ENCODE peak calls at places on chromosomes 4 and X, in ten cellular contexts. R is ovary, U is body of pancreas, L is endothelial cell of umbilical vein, A is Peyer's patch, J is heart left ventricle, F is NB4, N is A549, Y is lower leg skin, K is thyroid gland. D is an unnamed sample.

GRCh38 chrX:69991685-69992084 is 58.1 kb downstream of the AWAT2 start:
- DNase-seq in R (no peak), U (no peak), L (no peak), A (no peak), J (no peak), F (no peak), N (no peak), Y (no peak), K (no peak), D (no peak)

GRCh38 chr4:81723927-81724587 is 252.3 kb upstream of the RASGEF1B start:
- DNase-seq in R (no peak), U (peak), L (no peak), A (peak), J (peak), F (no peak), N (no peak), Y (no peak), K (peak), D (peak)

GRCh38 chr4:121648518-121648917 is 48.3 kb downstream of the ANXA5 start:
- DNase-seq in R (no peak), U (no peak), L (no peak), A (no peak), J (no peak), F (no peak), N (no peak), Y (no peak), K (no peak), D (no peak)

GRCh38 chr4:15130441-15130840 is 128.2 kb downstream of the CPEB2 start:
- DNase-seq in R (no peak), U (no peak), L (no peak), A (no peak), J (no peak), F (no peak), N (no peak), Y (no peak), K (peak), D (no peak)

GRCh38 chr4:7309636-7310035 is 117.3 kb downstream of the SORCS2 start:
- DNase-seq in R (no peak), U (no peak), L (no peak), A (no peak), J (no peak), F (no peak), N (no peak), Y (no peak), K (no peak), D (no peak)

GRCh38 chr4:13918110-13918509 is 290.6 kb upstream of the BOD1L1 start:
- DNase-seq in R (no peak), U (no peak), L (no peak), A (peak), J (peak), F (no peak), N (peak), Y (no peak), K (no peak), D (no peak)

GRCh38 chr4:103451341-103451740 is 253.2 kb upstream of the CENPE start:
- DNase-seq in R (no peak), U (no peak), L (no peak), A (no peak), J (no peak), F (no peak), N (no peak), Y (no peak), K (no peak), D (no peak)

GRCh38 chr4:46975144-46975543 is 18.2 kb downstream of the GABRA4 start:
- DNase-seq in R (no peak), U (no peak), L (no peak), A (no peak), J (no peak), F (no peak), N (no peak), Y (no peak), K (no peak), D (no peak)

GRCh38 chr4:128810871-128811570 is 1.5 kb downstream of the JADE1 start:
- DNase-seq in R (peak), U (peak), L (peak), A (peak), J (peak), F (peak), N (peak), Y (peak), K (peak), D (peak)

GRCh38 chrX:46686003-46686645 is 72.8 kb downstream of the SLC9A7 start:
- DNase-seq in R (no peak), U (peak), L (peak), A (peak), J (peak), F (peak), N (no peak), Y (no peak), K (peak), D (peak)

GRCh38 chr4:78581626-78582025 is 30.1 kb downstream of the ANXA3 start:
- DNase-seq in R (no peak), U (no peak), L (no peak), A (no peak), J (no peak), F (peak), N (no peak), Y (no peak), K (no peak), D (no peak)

GRCh38 chr4:54837576-54838140 is 179.9 kb downstream of the KIT start:
- DNase-seq in R (no peak), U (no peak), L (no peak), A (no peak), J (no peak), F (no peak), N (no peak), Y (no peak), K (no peak), D (no peak)

GRCh38 chr4:17385403-17385802 is 126.5 kb downstream of the QDPR start:
- DNase-seq in R (no peak), U (no peak), L (peak), A (peak), J (peak), F (peak), N (no peak), Y (no peak), K (peak), D (peak)

GRCh38 chr4:183153190-183153916 is 54.3 kb downstream of the WWC2 start:
- DNase-seq in R (no peak), U (no peak), L (no peak), A (no peak), J (no peak), F (no peak), N (no peak), Y (no peak), K (peak), D (no peak)

GRCh38 chrX:151920101-151920500 is 7.4 kb downstream of the MAGEA4 start:
- DNase-seq in R (peak), U (no peak), L (no peak), A (no peak), J (no peak), F (no peak), N (no peak), Y (no peak), K (no peak), D (no peak)

GRCh38 chrX:3262906-3263305 is 83.5 kb downstream of the MXRA5 start:
- DNase-seq in R (no peak), U (peak), L (peak), A (no peak), J (no peak), F (no peak), N (peak), Y (no peak), K (no peak), D (no peak)

GRCh38 chr4:162645381-162645780 is 481.6 kb upstream of the FSTL5 start:
- DNase-seq in R (no peak), U (no peak), L (no peak), A (no peak), J (no peak), F (no peak), N (no peak), Y (no peak), K (no peak), D (no peak)

GRCh38 chr4:46444318-46444717 is 54.4 kb upstream of the GABRA2 start:
- DNase-seq in R (no peak), U (no peak), L (no peak), A (no peak), J (no peak), F (no peak), N (no peak), Y (no peak), K (no peak), D (no peak)

GRCh38 chr4:27154706-27155105 is 294.1 kb downstream of the STIM2 start:
- DNase-seq in R (no peak), U (no peak), L (no peak), A (no peak), J (no peak), F (no peak), N (no peak), Y (no peak), K (no peak), D (no peak)

GRCh38 chr4:33339762-33340161 is 2619.6 kb downstream of the PCDH7 start:
- DNase-seq in R (no peak), U (no peak), L (no peak), A (no peak), J (no peak), F (no peak), N (no peak), Y (no peak), K (no peak), D (no peak)

GRCh38 chr4:54659213-54660144 is 1.7 kb downstream of the KIT start:
- DNase-seq in R (peak), U (peak), L (peak), A (no peak), J (no peak), F (peak), N (no peak), Y (no peak), K (peak), D (peak)

GRCh38 chrX:153944140-153944799 is at the start of gene RENBP:
- DNase-seq in R (no peak), U (no peak), L (no peak), A (peak), J (peak), F (no peak), N (no peak), Y (peak), K (peak), D (peak)

GRCh38 chr4:124028172-124028571 is 631.6 kb downstream of the SPRY1 start:
- DNase-seq in R (no peak), U (no peak), L (no peak), A (no peak), J (no peak), F (no peak), N (no peak), Y (no peak), K (no peak), D (no peak)

GRCh38 chrX:118976599-118977340 is 2.4 kb downstream of the LONRF3 start:
- DNase-seq in R (peak), U (peak), L (no peak), A (peak), J (peak), F (peak), N (peak), Y (peak), K (peak), D (peak)

GRCh38 chrX:118975831-118976598 is 1.6 kb downstream of the LONRF3 start:
- DNase-seq in R (peak), U (peak), L (peak), A (peak), J (peak), F (peak), N (peak), Y (peak), K (peak), D (no peak)

GRCh38 chrX:118974908-118975671 is 672 bp downstream of the LONRF3 start:
- DNase-seq in R (peak), U (peak), L (peak), A (peak), J (peak), F (peak), N (no peak), Y (peak), K (peak), D (peak)

GRCh38 chrX:118973389-118974087 is 880 bp upstream of the LONRF3 start:
- DNase-seq in R (peak), U (peak), L (no peak), A (no peak), J (no peak), F (peak), N (no peak), Y (peak), K (peak), D (no peak)

DNA sequence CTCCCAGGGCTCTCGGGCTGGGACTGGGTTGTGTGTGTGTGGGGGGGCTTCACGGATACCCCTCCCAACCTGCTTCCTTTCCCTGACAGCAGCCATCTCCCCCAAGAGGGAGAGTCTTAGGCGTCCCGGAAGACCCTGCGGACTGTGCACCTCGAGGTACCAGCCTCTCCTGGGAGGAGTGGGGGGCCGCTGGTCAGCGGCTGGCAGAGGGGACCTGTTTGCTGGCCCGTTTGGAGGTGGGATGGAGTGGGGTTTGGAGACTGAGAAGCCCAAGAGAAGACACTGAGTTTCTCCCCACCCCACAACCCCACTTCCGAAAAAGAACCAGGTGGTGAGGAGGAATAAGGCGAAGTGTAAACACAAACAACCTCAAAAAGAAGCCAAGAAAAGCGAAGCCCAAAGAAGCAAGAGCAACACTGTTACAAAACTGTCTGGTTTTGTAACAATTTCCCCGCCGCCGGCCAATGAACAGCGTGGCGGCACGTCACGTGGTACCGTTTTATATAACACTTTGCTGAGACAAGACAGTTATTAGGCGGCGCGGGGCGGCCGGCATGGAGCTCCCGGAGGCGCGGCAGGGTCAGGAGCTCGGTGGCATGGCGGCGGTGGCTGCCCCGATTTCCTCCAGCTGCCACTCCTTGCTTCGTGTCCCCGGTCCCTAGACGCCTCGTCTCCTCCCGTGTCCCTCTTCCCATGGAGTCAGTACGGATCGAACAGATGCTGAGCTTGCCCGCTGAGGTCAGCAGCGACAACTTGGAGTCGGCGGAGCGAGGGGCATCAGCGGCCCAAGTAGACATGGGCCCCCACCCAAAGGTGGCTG is at the start of gene LONRF3:
- DNase-seq in R (peak), U (peak), L (peak), A (peak), J (peak), F (peak), N (peak), Y (peak), K (peak), D (peak)
- TF ChIP-seq POLR2A in R (peak), U (peak), L (no peak), A (peak), J (no peak), F (peak), N (peak), Y (no peak), K (peak), D (no peak)

DNA sequence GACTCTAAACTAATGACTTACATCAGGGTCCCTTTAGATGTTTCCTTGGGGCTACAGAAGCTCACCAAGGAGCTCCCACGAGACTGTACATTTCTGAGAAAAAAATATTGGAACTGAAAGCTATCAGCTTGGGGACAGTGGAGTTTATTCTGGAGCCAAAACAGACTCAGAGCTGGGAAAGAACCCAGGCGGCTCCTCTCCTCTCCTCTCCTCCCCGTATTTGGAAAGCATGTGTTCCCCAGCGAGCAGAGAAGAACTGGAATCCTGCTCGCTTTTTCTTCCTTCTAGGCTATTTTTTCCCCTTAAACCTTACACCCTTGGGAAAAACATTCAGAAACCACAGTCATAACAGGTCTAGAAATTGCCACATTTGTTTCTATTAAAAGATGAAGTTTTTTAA is 4.3 kb upstream of the MAP7D3 start:
- DNase-seq in R (no peak), U (no peak), L (no peak), A (no peak), J (peak), F (no peak), N (no peak), Y (no peak), K (no peak), D (no peak)
- TF ChIP-seq POLR2A in R (no peak), U (no peak), L (no peak), A (no peak), J (no peak), F (no peak), N (no peak), Y (no peak), K (no peak), D (no peak)

DNA sequence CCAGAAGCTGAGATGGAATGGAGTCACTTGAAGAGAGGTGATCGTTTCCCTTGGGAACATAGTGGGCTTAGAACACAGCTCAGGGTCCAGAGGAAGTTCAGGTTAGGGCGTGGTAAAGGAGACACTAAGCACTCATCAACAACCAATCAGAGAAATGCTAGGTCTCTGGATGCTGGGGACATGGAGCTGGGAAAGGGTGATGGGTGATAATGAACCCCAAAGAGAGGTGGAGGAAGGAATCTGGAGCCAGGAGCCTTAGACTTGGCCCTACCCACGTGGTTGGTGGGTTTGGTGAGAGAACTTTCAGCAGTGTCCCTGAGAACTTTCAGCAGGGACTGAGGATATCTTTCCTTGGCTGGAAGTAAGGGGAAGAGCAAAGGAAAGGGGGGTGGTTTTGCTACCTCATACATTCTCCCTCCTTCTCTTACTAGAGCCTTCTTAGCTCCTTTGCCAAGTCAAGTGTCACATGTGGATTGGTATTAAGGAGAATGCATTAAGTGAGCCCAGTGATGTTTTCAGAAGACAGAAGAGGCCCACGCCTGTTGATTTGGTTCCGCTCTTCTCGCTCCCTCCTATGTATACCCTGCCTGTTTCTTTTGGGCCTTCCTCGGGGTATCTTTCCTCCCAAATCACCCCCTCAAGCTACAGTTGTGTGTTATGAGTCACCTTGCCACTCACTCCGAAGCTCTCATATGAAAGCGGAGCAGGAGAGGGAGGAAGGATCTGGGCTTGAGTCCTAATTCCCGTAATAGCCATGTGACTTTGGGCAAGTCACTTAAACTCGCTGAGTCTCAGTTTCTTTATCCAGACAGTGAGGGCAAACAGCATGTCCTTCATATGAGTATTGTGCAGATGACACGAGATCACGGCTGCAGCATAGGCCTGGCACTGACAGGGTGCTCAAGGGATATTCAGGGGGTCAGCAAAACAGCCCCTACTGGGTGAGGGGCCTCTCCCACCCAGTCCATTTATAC is 63.1 kb downstream of the TSC22D3 start:
- DNase-seq in R (no peak), U (peak), L (no peak), A (peak), J (no peak), F (no peak), N (no peak), Y (peak), K (peak), D (no peak)
- TF ChIP-seq POLR2A in R (peak), U (peak), L (no peak), A (peak), J (no peak), F (no peak), N (no peak), Y (no peak), K (no peak), D (peak)

DNA sequence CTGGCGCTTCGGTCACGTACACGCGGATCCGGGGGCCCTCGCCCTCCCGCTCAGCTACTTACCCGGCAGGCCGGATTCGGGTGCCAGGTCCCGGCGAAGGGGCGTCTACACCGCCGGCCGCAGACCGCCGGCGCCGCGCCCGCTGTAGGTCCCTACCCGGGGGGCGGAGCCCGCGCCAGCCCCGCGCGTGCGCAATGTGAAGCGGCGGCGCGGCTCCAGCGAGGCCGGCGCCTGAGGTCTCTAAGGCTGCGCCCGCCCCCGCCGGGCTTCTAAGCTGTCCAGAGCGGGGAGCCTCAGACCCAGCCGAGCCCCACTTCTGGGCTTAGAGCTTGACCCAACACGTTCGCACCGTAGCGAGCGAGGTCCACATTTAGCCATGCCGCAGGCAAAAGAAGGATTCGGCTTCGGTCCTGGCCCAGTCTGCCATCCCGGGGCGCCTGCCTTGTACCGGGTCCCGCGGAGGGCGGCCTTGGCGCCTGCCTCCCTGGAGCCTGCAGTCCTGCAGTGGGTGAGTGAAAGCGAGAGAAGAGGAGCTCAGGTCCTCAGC is at the start of gene ZNF518B:
- DNase-seq in R (peak), U (peak), L (peak), A (peak), J (peak), F (peak), N (peak), Y (peak), K (peak), D (peak)
- TF ChIP-seq POLR2A in R (peak), U (no peak), L (peak), A (peak), J (no peak), F (no peak), N (peak), Y (no peak), K (peak), D (peak)

GRCh38 chrX:48957477-48957826 is at the start of gene OTUD5:
- DNase-seq in R (peak), U (no peak), L (no peak), A (no peak), J (peak), F (peak), N (peak), Y (no peak), K (peak), D (peak)
- TF ChIP-seq POLR2A in R (no peak), U (no peak), L (peak), A (no peak), J (no peak), F (no peak), N (peak), Y (no peak), K (no peak), D (no peak)